ENCODE peak calls at places on chromosomes 16 and 17, in five cellular contexts. F is astrocyte of the cerebellum, J is tibial nerve, V is fibroblast of villous mesenchyme, T is AG04449. O is an unnamed sample.

GRCh38 chr17:55264273-55264639 is 504 bp upstream of the HLF start:
- DNase-seq in F (no peak), J (no peak), V (no peak), T (no peak), O (no peak)

GRCh38 chr17:33521784-33522183 is 228.7 kb upstream of the ASIC2 start:
- DNase-seq in F (no peak), J (no peak), V (no peak), T (no peak), O (no peak)

GRCh38 chr16:15919331-15919730 is 30.1 kb upstream of the ABCC1 start:
- DNase-seq in F (no peak), J (no peak), V (no peak), T (no peak), O (no peak)

GRCh38 chr17:76198702-76199101 is 41.6 kb downstream of the RNF157 start:
- DNase-seq in F (no peak), J (no peak), V (no peak), T (no peak), O (no peak)

GRCh38 chr17:48627242-48627597 is 1.1 kb upstream of the HOXB9 start:
- DNase-seq in F (no peak), J (no peak), V (no peak), T (no peak), O (no peak)

GRCh38 chr16:56120447-56121155 is 70.7 kb upstream of the GNAO1 start:
- DNase-seq in F (no peak), J (no peak), V (no peak), T (no peak), O (no peak)

GRCh38 chr17:14205992-14206461 is 30.6 kb downstream of the CDRT15 start:
- DNase-seq in F (no peak), J (no peak), V (no peak), T (no peak), O (no peak)

GRCh38 chr16:1723450-1724147 is 17.6 kb downstream of the MAPK8IP3 start:
- DNase-seq in F (no peak), J (peak), V (peak), T (no peak), O (no peak)

GRCh38 chr16:89410794-89411309 is 79.5 kb downstream of the ANKRD11 start:
- DNase-seq in F (peak), J (peak), V (peak), T (peak), O (peak)

DNA sequence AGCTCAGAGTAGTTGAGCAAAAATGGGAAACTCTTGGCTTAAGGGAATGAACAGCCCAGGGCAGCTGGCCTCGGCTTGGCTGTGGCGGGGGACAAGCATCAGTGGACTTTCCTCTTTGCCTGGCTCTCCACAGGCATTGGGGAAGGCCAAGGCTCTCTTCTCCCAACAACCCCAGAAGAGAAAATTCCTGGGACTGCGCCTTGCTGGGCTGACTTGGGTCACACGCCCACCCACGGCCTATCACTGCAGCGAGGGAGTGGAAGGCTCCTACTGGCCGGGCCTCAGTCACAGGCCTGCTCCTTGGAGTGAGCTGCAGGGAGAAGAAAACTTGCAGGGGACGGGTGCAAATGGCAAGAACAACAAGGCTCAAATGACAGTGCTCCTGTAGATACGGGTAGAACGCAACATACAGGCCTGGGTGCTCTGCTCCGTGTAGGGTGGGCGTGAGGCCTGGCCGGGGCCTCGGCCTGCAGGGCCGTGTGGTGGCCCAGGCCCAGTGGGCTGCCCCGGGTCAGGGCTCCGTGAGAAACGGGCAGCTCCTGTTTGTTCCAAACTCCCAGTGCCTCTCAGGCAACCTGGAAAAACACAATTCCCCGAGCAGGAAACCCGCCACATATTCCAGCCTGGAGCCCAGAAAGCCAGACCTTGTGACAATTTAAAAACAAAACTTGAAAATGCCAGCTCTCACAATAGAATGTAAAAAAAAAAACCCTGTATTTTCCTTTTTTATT is 25.1 kb upstream of the ATP2A3 start:
- DNase-seq in F (no peak), J (no peak), V (no peak), T (no peak), O (no peak)
- H3K4me3 ChIP-seq in F (no peak), J (no peak), V (no peak), T (no peak), O (no peak)

GRCh38 chr17:81451823-81452222 is 56.6 kb downstream of the BAHCC1 start:
- DNase-seq in F (no peak), J (no peak), V (no peak), T (no peak), O (no peak)
- H3K4me3 ChIP-seq in F (no peak), J (no peak), V (no peak), T (no peak), O (no peak)

DNA sequence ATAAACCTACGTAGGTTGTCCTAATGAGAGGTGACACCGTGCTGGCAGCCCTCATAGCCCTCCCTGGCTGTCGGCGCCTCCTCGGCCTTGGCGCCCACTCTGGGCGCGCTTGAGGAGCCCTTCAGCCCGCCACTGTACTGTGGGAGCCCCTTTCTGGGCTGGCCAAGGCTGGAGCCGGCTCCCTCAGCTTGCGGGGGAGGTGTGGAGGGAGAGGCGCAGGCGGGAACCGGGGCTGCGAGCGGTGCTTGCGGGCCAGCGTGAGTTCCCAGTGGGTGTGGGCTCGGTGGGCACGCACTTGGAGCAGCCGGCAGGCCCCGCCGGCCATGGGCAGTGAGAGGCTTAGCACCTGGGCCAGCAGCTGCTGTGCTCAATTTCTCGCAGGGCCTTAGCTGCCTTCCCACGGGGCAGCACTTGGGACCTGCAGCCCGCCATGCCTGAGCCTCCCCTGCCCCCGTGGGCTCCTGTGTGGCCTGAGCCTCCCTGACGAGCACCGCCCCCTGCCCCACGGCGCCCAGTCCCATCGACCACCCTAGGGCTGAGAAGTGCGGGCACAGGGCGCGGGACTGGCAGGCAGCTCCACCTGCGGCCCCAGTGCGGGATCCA is 40.1 kb upstream of the AMZ2 start:
- DNase-seq in F (no peak), J (peak), V (no peak), T (no peak), O (no peak)
- H3K4me3 ChIP-seq in F (peak), J (no peak), V (no peak), T (no peak), O (no peak)

GRCh38 chr17:19646788-19647696 is 1.5 kb upstream of the ALDH3A2 start:
- DNase-seq in F (no peak), J (no peak), V (peak), T (no peak), O (no peak)
- H3K4me3 ChIP-seq in F (no peak), J (peak), V (no peak), T (no peak), O (no peak)

GRCh38 chr17:78599419-78599818 is 22.2 kb upstream of the DNAH17 start:
- DNase-seq in F (no peak), J (no peak), V (peak), T (no peak), O (no peak)

GRCh38 chr17:78597923-78598545 is 20.8 kb upstream of the DNAH17 start:
- DNase-seq in F (no peak), J (no peak), V (peak), T (peak), O (no peak)

GRCh38 chr17:78601577-78602190 is 24.5 kb upstream of the DNAH17 start:
- DNase-seq in F (no peak), J (no peak), V (no peak), T (no peak), O (no peak)

GRCh38 chr17:78602246-78602645 is 25.1 kb upstream of the DNAH17 start:
- DNase-seq in F (no peak), J (no peak), V (no peak), T (no peak), O (no peak)

GRCh38 chr17:78600181-78600651 is 23.0 kb upstream of the DNAH17 start:
- DNase-seq in F (peak), J (no peak), V (no peak), T (no peak), O (no peak)
- H3K4me3 ChIP-seq in F (no peak), J (no peak), V (no peak), T (no peak), O (no peak)

DNA sequence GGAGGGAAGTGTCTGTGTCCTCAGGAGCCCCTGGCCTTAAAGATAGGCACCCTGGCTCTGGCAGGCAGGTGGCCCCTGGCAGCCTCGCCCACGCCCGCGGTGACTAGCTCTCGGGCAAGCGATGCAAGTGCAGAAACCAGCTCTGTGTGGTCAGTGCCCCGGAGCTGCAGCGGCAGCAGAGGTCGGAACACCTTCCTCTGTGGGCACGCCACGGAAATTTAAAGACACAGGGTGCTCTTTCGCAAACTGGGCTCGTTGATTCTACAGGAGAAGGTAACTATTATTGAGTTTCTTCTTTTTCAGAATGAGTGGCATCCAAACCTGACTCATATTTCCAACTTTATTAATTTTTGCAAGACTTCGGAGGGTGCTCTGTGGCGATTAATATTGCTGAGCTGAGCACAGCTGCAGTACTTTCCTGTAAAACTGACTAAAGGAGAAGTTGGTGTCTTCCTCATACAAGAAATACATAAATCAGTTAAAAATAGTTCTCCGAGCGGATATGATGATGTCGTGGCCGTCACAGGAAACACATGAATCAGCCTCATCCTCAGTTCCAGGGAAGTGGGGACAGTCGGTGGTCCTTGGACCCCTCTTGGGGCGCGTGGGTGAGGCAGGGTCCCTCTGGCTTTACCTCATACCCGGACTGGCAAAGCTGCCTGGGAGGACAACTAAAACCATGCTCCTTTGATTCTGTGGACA is 120.2 kb downstream of the METRNL start:
- DNase-seq in F (no peak), J (peak), V (no peak), T (no peak), O (no peak)
- H3K4me3 ChIP-seq in F (no peak), J (no peak), V (no peak), T (no peak), O (no peak)

GRCh38 chr16:177981-178676 is 1.6 kb downstream of the HBA1 start:
- DNase-seq in F (no peak), J (no peak), V (no peak), T (no peak), O (no peak)

GRCh38 chr16:179431-179830 is 828 bp upstream of the HBQ1 start:
- DNase-seq in F (no peak), J (no peak), V (no peak), T (no peak), O (no peak)

GRCh38 chr16:180921-181667 is 835 bp downstream of the HBQ1 start:
- DNase-seq in F (peak), J (peak), V (peak), T (no peak), O (no peak)

GRCh38 chr16:181668-182021 is 1.4 kb downstream of the HBQ1 start:
- DNase-seq in F (no peak), J (no peak), V (no peak), T (no peak), O (no peak)

DNA sequence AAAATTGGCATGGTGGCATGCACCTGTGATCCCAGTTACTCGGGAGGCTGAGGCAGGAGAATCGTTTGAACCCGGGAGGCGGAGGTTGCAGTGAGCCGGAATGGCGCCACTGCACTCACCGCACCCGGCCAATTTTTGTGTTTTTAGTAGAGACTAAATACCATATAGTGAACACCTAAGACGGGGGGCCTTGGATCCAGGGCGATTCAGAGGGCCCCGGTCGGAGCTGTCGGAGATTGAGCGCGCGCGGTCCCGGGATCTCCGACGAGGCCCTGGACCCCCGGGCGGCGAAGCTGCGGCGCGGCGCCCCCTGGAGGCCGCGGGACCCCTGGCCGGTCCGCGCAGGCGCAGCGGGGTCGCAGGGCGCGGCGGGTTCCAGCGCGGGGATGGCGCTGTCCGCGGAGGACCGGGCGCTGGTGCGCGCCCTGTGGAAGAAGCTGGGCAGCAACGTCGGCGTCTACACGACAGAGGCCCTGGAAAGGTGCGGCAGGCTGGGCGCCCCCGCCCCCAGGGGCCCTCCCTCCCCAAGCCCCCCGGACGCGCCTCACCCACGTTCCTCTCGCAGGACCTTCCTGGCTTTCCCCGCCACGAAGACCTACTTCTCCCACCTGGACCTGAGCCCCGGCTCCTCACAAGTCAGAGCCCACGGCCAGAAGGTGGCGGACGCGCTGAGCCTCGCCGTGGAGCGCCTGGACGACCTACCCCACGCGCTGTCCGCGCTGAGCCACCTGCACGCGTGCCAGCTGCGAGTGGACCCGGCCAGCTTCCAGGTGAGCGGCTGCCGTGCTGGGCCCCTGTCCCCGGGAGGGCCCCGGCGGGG is at the start of gene HBQ1:
- DNase-seq in F (no peak), J (no peak), V (peak), T (no peak), O (no peak)
- H3K4me3 ChIP-seq in F (peak), J (peak), V (peak), T (peak), O (peak)

DNA sequence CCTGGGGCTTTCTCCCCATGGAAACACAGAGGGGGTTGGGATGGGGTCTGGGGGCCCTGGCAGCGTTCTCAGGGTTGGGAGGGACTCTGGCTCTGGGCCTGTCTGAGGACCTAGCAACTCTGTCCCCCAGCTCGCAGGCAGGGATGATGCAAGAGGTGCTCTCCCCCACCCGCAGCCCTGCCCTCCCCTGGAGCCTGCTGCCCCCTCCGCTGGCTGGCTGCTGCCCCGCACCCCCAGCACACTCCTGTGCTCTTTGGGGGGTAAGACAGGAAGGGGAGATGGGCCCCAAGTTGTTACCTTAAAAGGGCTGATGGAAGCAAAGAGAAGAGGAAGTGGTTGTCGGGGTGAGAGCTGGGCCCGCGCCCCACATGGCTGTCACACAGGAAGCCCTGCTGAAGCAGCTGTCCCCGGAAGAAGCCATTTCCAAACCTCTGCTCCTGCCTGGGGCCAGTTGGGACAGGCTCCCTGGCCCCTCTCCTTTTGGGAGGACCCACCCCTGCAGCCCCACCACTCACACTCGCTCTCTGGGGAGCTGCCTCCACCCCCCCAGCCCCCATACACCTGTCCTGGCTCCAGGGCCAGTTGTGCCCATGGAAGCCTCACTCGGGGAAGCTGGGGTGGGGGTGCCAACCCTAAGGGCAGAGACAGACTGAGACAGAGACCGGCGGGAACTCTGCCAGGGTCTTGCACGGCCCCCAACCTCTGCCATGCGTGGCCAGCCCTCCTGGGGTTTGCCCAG is 2.5 kb downstream of the CORO1A start:
- DNase-seq in F (no peak), J (no peak), V (no peak), T (no peak), O (no peak)
- H3K4me3 ChIP-seq in F (no peak), J (no peak), V (no peak), T (no peak), O (no peak)

GRCh38 chr16:65124596-65124995 is 2.7 kb upstream of the CDH11 start:
- DNase-seq in F (no peak), J (no peak), V (peak), T (no peak), O (no peak)
- H3K4me3 ChIP-seq in F (peak), J (no peak), V (peak), T (peak), O (peak)